ENCODE peak calls at places on chromosomes 16 and 17, in ten cellular contexts. C, P, A, K, V, F, M, X, D and I are unnamed samples. For H3K36me3 and H3K4me1, the result is how much of the 10 kb centered on the place peaks cover.

GRCh38 chr16:11256657-11257130 is 690 bp upstream of the SOCS1 start:
- DNase-seq in C (peak), P (peak), A (peak), K (peak), V (peak), F (peak), M (peak), X (no peak), D (peak), I (peak)

GRCh38 chr17:73340093-73340596 is 28.3 kb upstream of the CDC42EP4 start:
- DNase-seq in C (peak), P (no peak), A (no peak), K (no peak), V (peak), F (peak), M (no peak), X (no peak), D (peak), I (peak)

GRCh38 chr16:30535777-30536190 is 1.1 kb upstream of the ZNF747 start:
- DNase-seq in C (peak), P (peak), A (peak), K (peak), V (peak), F (peak), M (peak), X (peak), D (peak), I (peak)

GRCh38 chr17:596763-597644 is 117.6 kb downstream of the VPS53 start:
- DNase-seq in C (no peak), P (no peak), A (no peak), K (no peak), V (no peak), F (peak), M (no peak), X (no peak), D (no peak), I (peak)

GRCh38 chr16:46747777-46748651 is at the start of gene MYLK3:
- DNase-seq in C (no peak), P (peak), A (peak), K (no peak), V (no peak), F (no peak), M (no peak), X (no peak), D (no peak), I (peak)

GRCh38 chr17:42991471-42991870 is 6.7 kb upstream of the RPL27 start:
- DNase-seq in C (no peak), P (no peak), A (no peak), K (no peak), V (no peak), F (no peak), M (no peak), X (no peak), D (no peak), I (no peak)

GRCh38 chr16:20910781-20911321 is 10.3 kb downstream of the LYRM1 start:
- DNase-seq in C (no peak), P (no peak), A (no peak), K (no peak), V (no peak), F (peak), M (no peak), X (no peak), D (no peak), I (peak)

GRCh38 chr17:61284174-61284573 is 115.5 kb upstream of the TBX2 start:
- DNase-seq in C (no peak), P (no peak), A (no peak), K (no peak), V (no peak), F (peak), M (no peak), X (no peak), D (no peak), I (peak)

GRCh38 chr17:37177234-37177633 is 198.6 kb upstream of the C17orf78 start:
- DNase-seq in C (no peak), P (no peak), A (no peak), K (peak), V (no peak), F (no peak), M (no peak), X (no peak), D (no peak), I (peak)

DNA sequence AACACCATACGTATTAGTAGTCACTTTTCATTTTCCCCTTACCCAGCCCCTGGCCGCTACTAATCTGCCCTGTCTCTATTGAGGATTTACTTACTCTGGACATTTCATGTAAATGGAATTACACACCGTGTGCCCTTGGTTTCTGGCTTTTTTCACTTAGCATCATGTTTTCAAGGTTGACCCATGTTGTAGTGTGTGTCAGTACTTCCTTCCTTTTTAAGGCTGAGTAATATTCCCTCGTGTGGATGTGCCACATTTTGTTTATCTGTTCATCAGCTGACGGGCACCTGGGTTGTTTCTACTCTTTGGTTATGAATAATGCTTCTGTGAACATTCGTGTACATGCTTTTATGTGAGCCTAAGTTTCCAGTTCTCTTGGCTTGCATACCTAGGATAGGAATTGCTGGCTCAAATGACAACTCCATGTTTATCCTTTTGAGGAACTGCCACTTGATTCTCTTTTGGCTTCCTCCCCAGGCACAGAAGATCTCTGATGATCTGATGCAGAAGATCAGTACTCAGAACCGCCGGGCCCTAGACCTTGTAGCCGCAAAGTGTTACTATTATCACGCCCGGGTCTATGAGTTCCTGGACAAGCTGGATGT is 7.7 kb downstream of the PSMD3 start:
- DNase-seq in C (no peak), P (no peak), A (no peak), K (no peak), V (no peak), F (no peak), M (no peak), X (no peak), D (no peak), I (no peak)
- H3K36me3 ChIP-seq in C (under half), P (half or more), A (half or more), K (under half), V (half or more), F (half or more), M (half or more), X (half or more), D (half or more), I (half or more)

DNA sequence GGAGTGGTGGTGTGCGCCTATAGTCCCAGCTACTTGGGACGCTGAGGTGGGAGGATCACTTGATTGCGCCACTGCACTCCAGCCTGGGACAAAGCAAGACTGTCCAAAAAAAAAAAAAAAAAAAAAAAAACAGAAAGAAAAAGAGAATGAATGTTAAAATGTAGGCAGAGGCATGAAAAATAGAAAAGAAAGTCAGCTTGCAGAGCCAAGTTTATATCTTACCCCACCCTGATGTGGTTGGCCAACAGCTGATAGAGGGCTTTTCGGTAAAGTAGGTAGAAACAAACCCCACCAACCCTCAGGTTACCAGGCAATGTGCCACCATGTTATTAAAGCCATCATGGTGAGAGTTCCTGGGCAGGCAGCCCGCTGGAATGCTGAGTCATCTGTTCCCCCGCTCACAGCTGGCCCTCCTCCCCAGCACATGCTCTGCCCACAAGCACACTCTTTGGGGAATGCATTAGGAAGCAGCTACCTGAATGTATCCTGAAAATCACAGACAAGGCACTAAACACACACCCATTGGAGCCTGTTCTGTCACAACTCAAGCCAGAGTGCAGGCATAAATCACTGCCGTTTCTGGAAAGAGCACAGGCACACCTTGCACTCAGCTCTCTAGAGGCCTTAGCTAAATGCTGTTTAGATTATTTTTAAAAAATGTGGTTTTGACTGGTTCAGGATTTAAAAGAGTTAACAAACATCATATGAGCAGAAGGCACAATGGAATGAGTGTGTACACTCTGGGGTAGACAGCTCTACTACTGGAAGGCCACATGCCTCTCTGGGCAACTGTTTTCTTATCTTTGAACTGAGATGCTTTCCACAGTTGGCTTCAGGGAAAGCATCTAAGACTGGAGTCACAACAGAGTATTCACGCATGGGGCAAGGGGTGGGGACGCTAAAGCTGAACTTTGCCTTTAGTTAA is 128.5 kb downstream of the PARN start:
- DNase-seq in C (peak), P (peak), A (peak), K (peak), V (peak), F (peak), M (no peak), X (no peak), D (peak), I (peak)
- H3K4me1 ChIP-seq in C (under half), P (half or more), A (half or more), K (under half), V (under half), F (under half), M (under half), X (under half), D (under half), I (half or more)

GRCh38 chr17:57467801-57468200 is 211.5 kb downstream of the MSI2 start:
- DNase-seq in C (no peak), P (no peak), A (no peak), K (no peak), V (no peak), F (no peak), M (no peak), X (no peak), D (no peak), I (no peak)

GRCh38 chr17:57466042-57466471 is 209.7 kb downstream of the MSI2 start:
- DNase-seq in C (no peak), P (peak), A (no peak), K (no peak), V (no peak), F (no peak), M (no peak), X (no peak), D (peak), I (no peak)

GRCh38 chr17:57467226-57467625 is 210.9 kb downstream of the MSI2 start:
- DNase-seq in C (no peak), P (no peak), A (no peak), K (no peak), V (no peak), F (no peak), M (no peak), X (no peak), D (no peak), I (no peak)

GRCh38 chr17:57464191-57464864 is 208.0 kb downstream of the MSI2 start:
- DNase-seq in C (no peak), P (no peak), A (peak), K (no peak), V (no peak), F (no peak), M (no peak), X (no peak), D (no peak), I (no peak)

DNA sequence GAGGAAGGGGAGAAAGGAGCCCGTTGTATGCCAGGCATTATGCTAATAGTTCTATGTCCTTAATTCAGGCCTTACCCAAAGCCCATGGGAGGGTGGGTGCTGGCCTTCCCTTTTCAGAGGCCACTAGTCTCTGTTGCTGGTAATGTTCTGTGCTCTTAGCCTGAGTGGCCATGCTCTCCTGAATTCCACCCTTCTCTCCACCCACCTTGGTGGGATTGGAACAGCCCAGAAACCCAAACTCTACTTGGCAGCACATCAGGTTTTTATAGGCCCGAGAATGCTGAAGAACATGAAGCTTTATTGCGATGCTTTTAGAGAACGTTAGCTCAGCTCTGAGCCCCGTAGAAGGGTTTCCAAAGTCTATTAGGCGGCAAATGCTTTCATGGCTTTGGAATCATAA is 209.2 kb downstream of the MSI2 start:
- DNase-seq in C (no peak), P (no peak), A (no peak), K (no peak), V (no peak), F (no peak), M (no peak), X (no peak), D (no peak), I (no peak)
- H3K4me3 ChIP-seq in C (no peak), P (peak), A (no peak), K (no peak), V (no peak), F (no peak), M (no peak), X (no peak), D (no peak), I (no peak)

DNA sequence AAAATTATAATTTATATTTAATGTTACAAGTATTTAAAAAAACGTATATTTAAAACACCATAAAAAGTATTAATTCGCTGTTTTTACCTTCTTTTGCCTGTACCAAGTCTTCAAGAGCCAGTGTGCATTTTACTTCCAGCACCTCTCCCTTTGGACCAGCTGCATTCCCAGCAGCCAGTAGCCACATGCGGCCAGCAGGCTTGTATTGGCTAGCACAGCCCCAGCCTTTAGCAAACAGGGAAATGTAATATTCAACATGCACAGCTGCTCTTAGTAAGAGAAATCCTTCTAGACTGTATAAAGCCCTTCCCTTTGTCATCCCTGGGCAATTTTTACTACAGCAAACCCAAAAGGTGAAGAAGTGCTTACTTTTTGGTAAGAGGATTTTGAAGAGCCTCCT is 6.6 kb downstream of the DHODH start:
- DNase-seq in C (no peak), P (no peak), A (no peak), K (no peak), V (no peak), F (no peak), M (no peak), X (no peak), D (no peak), I (no peak)
- H3K36me3 ChIP-seq in C (under half), P (under half), A (under half), K (under half), V (under half), F (under half), M (under half), X (under half), D (under half), I (under half)